ENCODE peak calls at places on chromosome 14, in six cellular contexts. R is AG08396, O is non-pigmented ciliary epithelial cell, D is A172, P is EH, E is RCC 7860. T is an unnamed sample.

GRCh38 chr14:81400852-81401251 is 728 bp upstream of the STON2 start:
- DNase-seq in O (peak), P (peak), E (peak), R (peak), D (peak), T (no peak)

GRCh38 chr14:22485178-22485577 is 103.8 kb downstream of the DAD1 start:
- DNase-seq in D (no peak), O (no peak), P (peak), R (no peak), E (no peak), T (no peak)

GRCh38 chr14:34046799-34047520 is 96.1 kb upstream of the EGLN3 start:
- DNase-seq in P (no peak), E (no peak), O (no peak), D (no peak), R (no peak), T (no peak)

GRCh38 chr14:77475432-77476115 is 17.7 kb downstream of the AHSA1 start:
- DNase-seq in O (no peak), P (no peak), D (no peak), E (no peak), R (no peak), T (no peak)

GRCh38 chr14:90039253-90040010 is 22.4 kb upstream of the KCNK13 start:
- DNase-seq in D (no peak), O (no peak), E (no peak), R (no peak), P (peak), T (no peak)

GRCh38 chr14:86088156-86088555 is 558.2 kb downstream of the FLRT2 start:
- DNase-seq in D (no peak), P (no peak), O (no peak), R (no peak), E (no peak), T (no peak)

GRCh38 chr14:103867523-103867953 is 20.2 kb upstream of the PPP1R13B start:
- DNase-seq in O (no peak), R (no peak), P (no peak), D (no peak), E (no peak), T (no peak)

GRCh38 chr14:72630374-72630773 is 263.5 kb downstream of the DPF3 start:
- DNase-seq in E (no peak), O (no peak), D (no peak), P (no peak), R (no peak), T (no peak)

GRCh38 chr14:37668646-37669045 is 73.2 kb downstream of the TTC6 start:
- DNase-seq in O (peak), E (peak), D (peak), R (no peak), P (peak), T (no peak)

GRCh38 chr14:59358105-59358504 is 107.1 kb downstream of the GPR135 start:
- DNase-seq in E (no peak), D (peak), P (peak), R (peak), O (no peak), T (no peak)

GRCh38 chr14:88044782-88045446 is 40.0 kb downstream of the GPR65 start:
- DNase-seq in E (no peak), O (no peak), R (no peak), P (no peak), D (no peak), T (no peak)

GRCh38 chr14:78405071-78405856 is 235.1 kb downstream of the NRXN3 start:
- DNase-seq in E (peak), O (no peak), D (no peak), P (no peak), R (no peak), T (no peak)

GRCh38 chr14:91311284-91311662 is 66.8 kb upstream of the GPR68 start:
- DNase-seq in D (peak), P (no peak), O (no peak), R (no peak), E (no peak), T (no peak)

GRCh38 chr14:83280719-83281118 is 1747.1 kb upstream of the SEL1L start:
- DNase-seq in O (no peak), R (no peak), P (no peak), E (no peak), D (no peak), T (no peak)

GRCh38 chr14:102593841-102594170 is 1.4 kb downstream of the RCOR1 start:
- DNase-seq in E (no peak), P (no peak), D (no peak), R (no peak), O (no peak), T (no peak)

GRCh38 chr14:61720302-61720677 is 25.0 kb downstream of the HIF1A start:
- DNase-seq in E (no peak), P (peak), D (peak), R (no peak), O (no peak), T (no peak)

GRCh38 chr14:101407328-101407727 is 154.0 kb upstream of the DIO3 start:
- DNase-seq in R (no peak), P (peak), O (no peak), E (no peak), D (no peak), T (no peak)

GRCh38 chr14:69666698-69667211 is 55.4 kb downstream of the SUSD6 start:
- DNase-seq in D (no peak), R (peak), E (no peak), O (no peak), P (peak), T (no peak)

GRCh38 chr14:36767603-36768281 is 106.1 kb downstream of the PAX9 start:
- DNase-seq in R (no peak), P (no peak), D (peak), O (no peak), E (no peak), T (no peak)

GRCh38 chr14:76919431-76919810 is 93.2 kb downstream of the LRRC74A start:
- DNase-seq in D (peak), R (no peak), O (no peak), E (peak), P (no peak), T (no peak)

GRCh38 chr14:94922595-94923239 is 152.8 kb upstream of the GSC start:
- DNase-seq in O (no peak), P (no peak), E (no peak), D (no peak), R (no peak), T (no peak)

GRCh38 chr14:100033347-100034052 is 31.7 kb upstream of the EVL start:
- DNase-seq in E (no peak), D (no peak), P (no peak), O (no peak), R (no peak), T (no peak)

T was measured in Panc1.